ENCODE peak calls at places on chromosomes 5 and 9, in eight cellular contexts. One of them, this sample, is unnamed.
A peak's percentile ranks its signal among the peaks of the same experiment; 100 is the strongest.

GRCh38 chr5:1202026-1202797 is 817 bp downstream of the SLC6A19 start:
- DNase-seq in psoas muscle: no peak
- DNase-seq in lung: no peak
- DNase-seq in RWPE1: no peak
- DNase-seq in tibial nerve: no peak
- DNase-seq in heart right ventricle: no peak
- DNase-seq in transverse colon: no peak
- DNase-seq in dorsolateral prefrontal cortex: peak; percentile 37
- DNase-seq in this sample: peak; percentile 72

GRCh38 chr9:2087500-2088313 is 72.6 kb downstream of the SMARCA2 start:
- DNase-seq in psoas muscle: no peak
- DNase-seq in lung: no peak
- DNase-seq in RWPE1: peak; percentile 30
- DNase-seq in tibial nerve: no peak
- DNase-seq in heart right ventricle: no peak
- DNase-seq in transverse colon: no peak
- DNase-seq in dorsolateral prefrontal cortex: no peak
- DNase-seq in this sample: peak; percentile 48

GRCh38 chr5:78050888-78051287 is 243.6 kb downstream of the AP3B1 start:
- DNase-seq in psoas muscle: no peak
- DNase-seq in lung: no peak
- DNase-seq in RWPE1: no peak
- DNase-seq in tibial nerve: no peak
- DNase-seq in heart right ventricle: no peak
- DNase-seq in transverse colon: no peak
- DNase-seq in dorsolateral prefrontal cortex: no peak
- DNase-seq in this sample: peak; percentile 10

GRCh38 chr9:94222870-94223269 is 36.2 kb upstream of the ZNF169 start:
- DNase-seq in psoas muscle: no peak
- DNase-seq in lung: no peak
- DNase-seq in RWPE1: peak; percentile 66
- DNase-seq in tibial nerve: no peak
- DNase-seq in heart right ventricle: no peak
- DNase-seq in transverse colon: no peak
- DNase-seq in dorsolateral prefrontal cortex: no peak
- DNase-seq in this sample: no peak

GRCh38 chr5:151082976-151083651 is 2.3 kb upstream of the TNIP1 start:
- DNase-seq in psoas muscle: peak; percentile 74
- DNase-seq in lung: peak; percentile 62
- DNase-seq in RWPE1: peak; percentile 88
- DNase-seq in tibial nerve: no peak
- DNase-seq in heart right ventricle: no peak
- DNase-seq in transverse colon: peak; percentile 83
- DNase-seq in dorsolateral prefrontal cortex: no peak
- DNase-seq in this sample: peak; percentile 90

GRCh38 chr9:98314381-98315066 is 59.1 kb upstream of the TBC1D2 start:
- DNase-seq in psoas muscle: no peak
- DNase-seq in lung: peak; percentile 62
- DNase-seq in RWPE1: peak; percentile 70
- DNase-seq in tibial nerve: no peak
- DNase-seq in heart right ventricle: no peak
- DNase-seq in transverse colon: no peak
- DNase-seq in dorsolateral prefrontal cortex: no peak
- DNase-seq in this sample: no peak

GRCh38 chr5:124651663-124652513 is 94.6 kb downstream of the ZNF608 start:
- DNase-seq in psoas muscle: peak; percentile 88
- DNase-seq in lung: peak; percentile 79
- DNase-seq in RWPE1: peak; percentile 94
- DNase-seq in tibial nerve: peak; percentile 52
- DNase-seq in heart right ventricle: peak; percentile 84
- DNase-seq in transverse colon: peak; percentile 86
- DNase-seq in dorsolateral prefrontal cortex: peak; percentile 95
- DNase-seq in this sample: peak; percentile 90

GRCh38 chr5:145811834-145812625 is 23.1 kb downstream of the PRELID2 start:
- DNase-seq in psoas muscle: no peak
- DNase-seq in lung: no peak
- DNase-seq in RWPE1: no peak
- DNase-seq in tibial nerve: no peak
- DNase-seq in heart right ventricle: peak; percentile 12
- DNase-seq in transverse colon: no peak
- DNase-seq in dorsolateral prefrontal cortex: no peak
- DNase-seq in this sample: peak; percentile 22

GRCh38 chr9:136792321-136793062 is 1.3 kb downstream of the TMEM141 start:
- DNase-seq in psoas muscle: no peak
- DNase-seq in lung: no peak
- DNase-seq in RWPE1: no peak
- DNase-seq in tibial nerve: no peak
- DNase-seq in heart right ventricle: no peak
- DNase-seq in transverse colon: no peak
- DNase-seq in dorsolateral prefrontal cortex: no peak
- DNase-seq in this sample: no peak

GRCh38 chr5:180135128-180135955 is 63.8 kb upstream of the RNF130 start:
- DNase-seq in psoas muscle: no peak
- DNase-seq in lung: no peak
- DNase-seq in RWPE1: peak; percentile 79
- DNase-seq in tibial nerve: no peak
- DNase-seq in heart right ventricle: no peak
- DNase-seq in transverse colon: no peak
- DNase-seq in dorsolateral prefrontal cortex: peak; percentile 47
- DNase-seq in this sample: no peak

GRCh38 chr9:134059661-134060395 is 8.0 kb downstream of the BRD3 start:
- DNase-seq in psoas muscle: no peak
- DNase-seq in lung: no peak
- DNase-seq in RWPE1: no peak
- DNase-seq in tibial nerve: no peak
- DNase-seq in heart right ventricle: no peak
- DNase-seq in transverse colon: peak; percentile 55
- DNase-seq in dorsolateral prefrontal cortex: peak; percentile 42
- DNase-seq in this sample: no peak

GRCh38 chr9:129640086-129640870 is 1.7 kb downstream of the ASB6 start:
- DNase-seq in psoas muscle: no peak
- DNase-seq in lung: no peak
- DNase-seq in RWPE1: peak; percentile 45
- DNase-seq in tibial nerve: no peak
- DNase-seq in heart right ventricle: no peak
- DNase-seq in transverse colon: no peak
- DNase-seq in dorsolateral prefrontal cortex: no peak
- DNase-seq in this sample: no peak

GRCh38 chr5:97388794-97389193 is 205.7 kb upstream of the RIOK2 start:
- DNase-seq in psoas muscle: no peak
- DNase-seq in lung: no peak
- DNase-seq in RWPE1: peak; percentile 5
- DNase-seq in tibial nerve: no peak
- DNase-seq in heart right ventricle: no peak
- DNase-seq in transverse colon: no peak
- DNase-seq in dorsolateral prefrontal cortex: no peak
- DNase-seq in this sample: no peak

GRCh38 chr5:42811591-42812392 is at the start of gene SELENOP:
- DNase-seq in psoas muscle: peak; percentile 56
- DNase-seq in lung: peak; percentile 71
- DNase-seq in RWPE1: no peak
- DNase-seq in tibial nerve: peak; percentile 58
- DNase-seq in heart right ventricle: peak; percentile 84
- DNase-seq in transverse colon: peak; percentile 73
- DNase-seq in dorsolateral prefrontal cortex: no peak
- DNase-seq in this sample: peak; percentile 94

GRCh38 chr5:128276537-128277216 is 193.1 kb downstream of the SLC12A2 start:
- DNase-seq in psoas muscle: no peak
- DNase-seq in lung: no peak
- DNase-seq in RWPE1: no peak
- DNase-seq in tibial nerve: no peak
- DNase-seq in heart right ventricle: no peak
- DNase-seq in transverse colon: no peak
- DNase-seq in dorsolateral prefrontal cortex: no peak
- DNase-seq in this sample: no peak

DNA sequence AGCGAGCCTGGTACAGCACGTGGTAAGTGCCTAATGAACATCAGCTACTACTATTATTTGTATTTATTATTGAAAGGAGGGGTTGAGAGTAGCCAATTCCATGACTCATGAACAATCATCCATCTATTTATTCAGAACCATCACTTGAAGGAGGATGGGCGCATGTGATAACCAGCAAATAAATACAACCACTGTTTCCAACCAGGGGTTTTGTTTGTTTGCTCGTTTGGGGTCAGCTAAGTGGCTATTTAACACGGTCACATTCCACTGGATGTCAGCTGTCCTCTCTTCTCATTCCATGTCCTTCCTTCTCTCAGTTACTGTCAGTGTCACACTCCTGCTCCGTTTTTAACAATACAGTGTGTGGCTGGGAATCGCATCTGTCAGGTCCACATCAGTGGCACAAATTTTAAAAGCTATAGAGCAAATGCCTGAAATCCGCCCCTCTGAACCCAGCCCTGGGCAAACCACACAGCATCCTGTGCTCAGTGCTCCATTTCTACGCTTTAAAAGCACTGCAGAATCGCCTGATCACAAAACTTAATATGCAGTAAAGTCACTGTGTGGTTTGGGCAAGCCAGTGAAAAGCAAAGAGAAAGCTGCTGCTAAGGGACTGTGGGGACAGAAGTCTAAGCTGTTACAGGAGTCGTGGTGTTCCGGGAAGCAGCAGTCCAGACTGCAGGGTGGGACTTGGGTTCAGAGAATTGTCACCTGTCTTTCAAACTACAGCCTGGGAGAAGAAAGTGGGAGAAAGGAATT is 8.5 kb downstream of the RAPGEF1 start:
- DNase-seq in psoas muscle: no peak
- DNase-seq in lung: no peak
- DNase-seq in RWPE1: peak; percentile 57
- DNase-seq in tibial nerve: no peak
- DNase-seq in heart right ventricle: no peak
- DNase-seq in transverse colon: no peak
- DNase-seq in dorsolateral prefrontal cortex: no peak
- DNase-seq in this sample: peak; percentile 60
- H3K27ac ChIP-seq in psoas muscle: peak overlapping the region; percentile 89
- H3K27ac ChIP-seq in lung: peak overlapping the region; percentile 88
- H3K27ac ChIP-seq in RWPE1: peak overlapping the region; percentile 92
- H3K27ac ChIP-seq in tibial nerve: no peak overlapping the region
- H3K27ac ChIP-seq in heart right ventricle: peak overlapping the region; percentile 8
- H3K27ac ChIP-seq in transverse colon: peak overlapping the region; percentile 79
- H3K27ac ChIP-seq in dorsolateral prefrontal cortex: peak overlapping the region; percentile 57
- H3K27ac ChIP-seq in this sample: peak overlapping the region; percentile 79

GRCh38 chr9:4069457-4070162 is 230.3 kb downstream of the GLIS3 start:
- DNase-seq in psoas muscle: no peak
- DNase-seq in lung: no peak
- DNase-seq in RWPE1: no peak
- DNase-seq in tibial nerve: no peak
- DNase-seq in heart right ventricle: no peak
- DNase-seq in transverse colon: no peak
- DNase-seq in dorsolateral prefrontal cortex: no peak
- DNase-seq in this sample: no peak
- H3K27ac ChIP-seq in psoas muscle: no peak overlapping the region
- H3K27ac ChIP-seq in lung: no peak overlapping the region
- H3K27ac ChIP-seq in RWPE1: no peak overlapping the region
- H3K27ac ChIP-seq in tibial nerve: no peak overlapping the region
- H3K27ac ChIP-seq in heart right ventricle: no peak overlapping the region
- H3K27ac ChIP-seq in transverse colon: peak overlapping the region; percentile 4
- H3K27ac ChIP-seq in dorsolateral prefrontal cortex: no peak overlapping the region
- H3K27ac ChIP-seq in this sample: no peak overlapping the region

GRCh38 chr5:53481887-53482716 is 1.7 kb downstream of the FST start:
- DNase-seq in psoas muscle: peak; percentile 88
- DNase-seq in lung: peak; percentile 81
- DNase-seq in RWPE1: peak; percentile 92
- DNase-seq in tibial nerve: peak; percentile 51
- DNase-seq in heart right ventricle: peak; percentile 48
- DNase-seq in transverse colon: peak; percentile 69
- DNase-seq in dorsolateral prefrontal cortex: peak; percentile 59
- DNase-seq in this sample: peak; percentile 52

GRCh38 chr5:53481354-53481886 is 991 bp downstream of the FST start:
- DNase-seq in psoas muscle: no peak
- DNase-seq in lung: no peak
- DNase-seq in RWPE1: no peak
- DNase-seq in tibial nerve: no peak
- DNase-seq in heart right ventricle: no peak
- DNase-seq in transverse colon: no peak
- DNase-seq in dorsolateral prefrontal cortex: no peak
- DNase-seq in this sample: no peak

GRCh38 chr5:53479656-53480473 is 564 bp upstream of the FST start:
- DNase-seq in psoas muscle: peak; percentile 79
- DNase-seq in lung: no peak
- DNase-seq in RWPE1: peak; percentile 74
- DNase-seq in tibial nerve: peak; percentile 49
- DNase-seq in heart right ventricle: peak; percentile 48
- DNase-seq in transverse colon: peak; percentile 39
- DNase-seq in dorsolateral prefrontal cortex: peak; percentile 45
- DNase-seq in this sample: no peak

GRCh38 chr5:53479045-53479655 is 1.3 kb upstream of the FST start:
- DNase-seq in psoas muscle: no peak
- DNase-seq in lung: no peak
- DNase-seq in RWPE1: peak; percentile 57
- DNase-seq in tibial nerve: no peak
- DNase-seq in heart right ventricle: no peak
- DNase-seq in transverse colon: no peak
- DNase-seq in dorsolateral prefrontal cortex: no peak
- DNase-seq in this sample: no peak

DNA sequence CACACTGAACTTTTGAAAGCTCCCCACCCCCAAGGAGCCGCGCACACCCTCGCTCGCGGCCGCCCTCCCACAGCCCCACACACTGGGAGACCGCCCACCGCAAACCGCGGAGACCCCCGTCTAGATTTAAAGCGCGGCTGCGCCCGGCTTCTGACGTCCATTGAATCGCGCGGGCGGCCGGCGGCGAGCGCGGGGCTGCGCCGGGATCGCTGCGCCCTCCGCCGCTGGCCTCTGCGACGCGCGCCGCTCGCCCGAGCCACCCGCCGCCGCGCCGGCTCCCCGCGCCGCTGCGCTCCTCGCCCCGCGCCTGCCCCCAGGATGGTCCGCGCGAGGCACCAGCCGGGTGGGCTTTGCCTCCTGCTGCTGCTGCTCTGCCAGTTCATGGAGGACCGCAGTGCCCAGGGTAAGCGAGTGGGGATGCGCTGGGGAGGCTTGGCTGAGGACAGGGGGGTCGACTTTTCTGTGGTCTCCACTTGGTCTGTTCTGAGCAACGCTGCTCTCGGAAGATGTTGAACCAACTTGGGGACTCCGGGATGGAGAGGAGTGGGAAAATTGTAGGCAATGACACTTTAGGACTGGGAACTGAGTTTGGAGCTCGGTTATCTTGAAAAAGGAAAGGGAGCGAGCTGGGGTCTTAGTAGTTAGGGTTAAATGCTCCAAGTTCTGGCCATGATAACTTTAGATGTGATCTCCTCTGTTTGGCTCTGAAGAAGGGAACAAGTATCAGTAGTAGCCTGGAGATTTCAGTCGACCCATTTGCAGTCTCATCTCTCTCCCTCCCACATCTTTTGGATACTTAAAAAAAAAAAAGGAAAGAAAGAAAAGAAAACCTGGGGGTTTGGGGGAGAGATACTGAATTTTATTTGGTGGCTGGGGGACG is at the start of gene FST:
- DNase-seq in psoas muscle: peak; percentile 56
- DNase-seq in lung: no peak
- DNase-seq in RWPE1: peak; percentile 45
- DNase-seq in tibial nerve: no peak
- DNase-seq in heart right ventricle: no peak
- DNase-seq in transverse colon: no peak
- DNase-seq in dorsolateral prefrontal cortex: no peak
- DNase-seq in this sample: no peak
- H3K27ac ChIP-seq in psoas muscle: peak within 1 kb of the TSS; percentile 34
- H3K27ac ChIP-seq in lung: peak within 1 kb of the TSS; percentile 52
- H3K27ac ChIP-seq in RWPE1: peak within 1 kb of the TSS; percentile 97
- H3K27ac ChIP-seq in tibial nerve: peak within 1 kb of the TSS; percentile 24
- H3K27ac ChIP-seq in heart right ventricle: peak within 1 kb of the TSS; percentile 57
- H3K27ac ChIP-seq in transverse colon: peak within 1 kb of the TSS; percentile 78
- H3K27ac ChIP-seq in dorsolateral prefrontal cortex: no peak within 1 kb of the TSS
- H3K27ac ChIP-seq in this sample: no peak within 1 kb of the TSS

GRCh38 chr5:139275536-139276297 is 17.8 kb upstream of the MATR3 start:
- DNase-seq in psoas muscle: no peak
- DNase-seq in lung: no peak
- DNase-seq in RWPE1: peak; percentile 62
- DNase-seq in tibial nerve: no peak
- DNase-seq in heart right ventricle: no peak
- DNase-seq in transverse colon: peak; percentile 34
- DNase-seq in dorsolateral prefrontal cortex: no peak
- DNase-seq in this sample: peak; percentile 21
- H3K27ac ChIP-seq in psoas muscle: peak overlapping the region; percentile 94
- H3K27ac ChIP-seq in lung: peak overlapping the region; percentile 38
- H3K27ac ChIP-seq in RWPE1: peak overlapping the region; percentile 72
- H3K27ac ChIP-seq in tibial nerve: no peak overlapping the region
- H3K27ac ChIP-seq in heart right ventricle: no peak overlapping the region
- H3K27ac ChIP-seq in transverse colon: peak overlapping the region; percentile 92
- H3K27ac ChIP-seq in dorsolateral prefrontal cortex: peak overlapping the region; percentile 52
- H3K27ac ChIP-seq in this sample: no peak overlapping the region